ENCODE peak calls at places on chromosomes 13 and 19, in nine cellular contexts. T is Panc1, I is neural progenitor cell, N is AG04450, A is body of pancreas, D is coronary artery, M is IMR-90, H is A549, Z is endodermal cell. Q is an unnamed sample.

GRCh38 chr19:41753936-41754529 is 1.3 kb upstream of the CEACAM6 start:
- DNase-seq in T (no peak), I (peak), N (no peak), A (peak), D (no peak), M (peak), H (peak), Z (peak), Q (no peak)

GRCh38 chr13:90510319-90510718 is 837.2 kb upstream of the MIR17HG start:
- DNase-seq in T (no peak), I (no peak), N (no peak), A (no peak), D (no peak), M (no peak), H (no peak), Z (no peak), Q (peak)

GRCh38 chr13:66574606-66575005 is 655.5 kb downstream of the PCDH9 start:
- DNase-seq in T (no peak), I (no peak), N (no peak), A (no peak), D (no peak), M (peak), H (no peak), Z (no peak), Q (peak)

GRCh38 chr19:47613165-47614146 is 4.5 kb downstream of the BICRA start:
- DNase-seq in T (no peak), I (peak), N (peak), A (no peak), D (no peak), M (peak), H (no peak), Z (peak), Q (peak)

GRCh38 chr13:82976499-82976898 is 905.8 kb downstream of the SLITRK1 start:
- DNase-seq in T (no peak), I (no peak), N (no peak), A (no peak), D (no peak), M (peak), H (no peak), Z (no peak), Q (no peak)

GRCh38 chr19:18339703-18340102 is 695 bp upstream of the PGPEP1 start:
- DNase-seq in T (no peak), I (peak), N (no peak), A (no peak), D (no peak), M (peak), H (peak), Z (peak), Q (no peak)

GRCh38 chr13:102897371-102898138 is 51.7 kb downstream of the ERCC5 start:
- DNase-seq in T (no peak), I (no peak), N (no peak), A (no peak), D (no peak), M (no peak), H (no peak), Z (no peak), Q (no peak)

GRCh38 chr19:11130824-11131455 is 24.6 kb downstream of the SPC24 start:
- DNase-seq in T (no peak), I (peak), N (peak), A (peak), D (peak), M (peak), H (peak), Z (peak), Q (peak)

GRCh38 chr13:27128825-27129627 is 42.6 kb downstream of the USP12 start:
- DNase-seq in T (no peak), I (no peak), N (no peak), A (no peak), D (no peak), M (no peak), H (no peak), Z (no peak), Q (no peak)

GRCh38 chr19:46404884-46405658 is 8.3 kb downstream of the CCDC8 start:
- DNase-seq in T (no peak), I (peak), N (no peak), A (peak), D (no peak), M (no peak), H (peak), Z (peak), Q (no peak)

GRCh38 chr19:44717603-44718002 is 18.7 kb downstream of the CEACAM16 start:
- DNase-seq in T (no peak), I (no peak), N (no peak), A (no peak), D (no peak), M (no peak), H (no peak), Z (no peak), Q (no peak)

GRCh38 chr13:31267126-31267784 is 67.5 kb downstream of the B3GLCT start:
- DNase-seq in T (no peak), I (no peak), N (no peak), A (no peak), D (no peak), M (no peak), H (no peak), Z (no peak), Q (peak)

GRCh38 chr13:66264976-66265375 is 965.2 kb downstream of the PCDH9 start:
- DNase-seq in T (no peak), I (peak), N (no peak), A (no peak), D (no peak), M (peak), H (no peak), Z (no peak), Q (peak)

GRCh38 chr13:49185264-49185663 is 34.9 kb upstream of the MLNR start:
- DNase-seq in T (no peak), I (no peak), N (no peak), A (no peak), D (no peak), M (peak), H (no peak), Z (no peak), Q (no peak)

GRCh38 chr19:478236-478888 is 17.5 kb upstream of the SHC2 start:
- DNase-seq in T (no peak), I (no peak), N (no peak), A (no peak), D (no peak), M (no peak), H (no peak), Z (no peak), Q (no peak)

GRCh38 chr13:108897955-108898354 is 268.5 kb downstream of the MYO16 start:
- DNase-seq in T (no peak), I (no peak), N (no peak), A (no peak), D (no peak), M (peak), H (no peak), Z (no peak), Q (no peak)

GRCh38 chr13:20492641-20493040 is 33.0 kb downstream of the CRYL1 start:
- DNase-seq in T (no peak), I (peak), N (no peak), A (no peak), D (no peak), M (peak), H (peak), Z (peak), Q (peak)

GRCh38 chr13:73064991-73065390 is 6.2 kb downstream of the KLF5 start:
- DNase-seq in T (no peak), I (no peak), N (no peak), A (no peak), D (no peak), M (no peak), H (no peak), Z (no peak), Q (no peak)

GRCh38 chr13:42883771-42884170 is 102.4 kb downstream of the FAM216B start:
- DNase-seq in T (no peak), I (peak), N (no peak), A (peak), D (no peak), M (peak), H (no peak), Z (peak), Q (peak)

GRCh38 chr13:45367995-45368394 is 27.0 kb upstream of the TPT1 start:
- DNase-seq in T (no peak), I (no peak), N (no peak), A (no peak), D (no peak), M (no peak), H (no peak), Z (no peak), Q (no peak)

GRCh38 chr13:99686944-99687382 is 185.7 kb downstream of the TM9SF2 start:
- DNase-seq in T (no peak), I (peak), N (no peak), A (no peak), D (no peak), M (no peak), H (no peak), Z (peak), Q (no peak)

GRCh38 chr19:4911786-4912672 is 2.7 kb downstream of the UHRF1 start:
- DNase-seq in T (peak), I (peak), N (peak), A (peak), D (peak), M (peak), H (peak), Z (peak), Q (peak)

GRCh38 chr13:83229574-83230300 is 652.5 kb downstream of the SLITRK1 start:
- DNase-seq in T (no peak), I (no peak), N (no peak), A (no peak), D (no peak), M (peak), H (no peak), Z (no peak), Q (peak)

GRCh38 chr19:6861683-6862286 is 25.6 kb upstream of the ADGRE1 start:
- DNase-seq in T (no peak), I (no peak), N (no peak), A (no peak), D (no peak), M (no peak), H (no peak), Z (no peak), Q (no peak)

GRCh38 chr19:29259867-29260281 is 46.9 kb upstream of the UQCRFS1 start:
- DNase-seq in T (no peak), I (no peak), N (no peak), A (no peak), D (peak), M (no peak), H (no peak), Z (no peak), Q (no peak)

GRCh38 chr19:1066748-1067340 is at the start of gene ARHGAP45:
- DNase-seq in T (no peak), I (peak), N (no peak), A (no peak), D (no peak), M (no peak), H (no peak), Z (peak), Q (no peak)

GRCh38 chr19:32336259-32337111 is 8.9 kb upstream of the ZNF507 start:
- DNase-seq in T (no peak), I (no peak), N (no peak), A (no peak), D (no peak), M (peak), H (no peak), Z (no peak), Q (no peak)

GRCh38 chr19:12365094-12365371 is 450 bp downstream of the ZNF442 start:
- DNase-seq in T (no peak), I (no peak), N (no peak), A (peak), D (peak), M (peak), H (no peak), Z (no peak), Q (peak)

GRCh38 chr19:22901431-22902130 is 69.5 kb downstream of the ZNF723 start:
- DNase-seq in T (no peak), I (no peak), N (no peak), A (no peak), D (no peak), M (no peak), H (no peak), Z (no peak), Q (no peak)

GRCh38 chr13:94710881-94711560 is 1.3 kb downstream of the SOX21 start:
- DNase-seq in T (no peak), I (peak), N (no peak), A (no peak), D (no peak), M (no peak), H (peak), Z (peak), Q (no peak)

GRCh38 chr13:43196171-43196611 is 172.8 kb downstream of the DNAJC15 start:
- DNase-seq in T (no peak), I (no peak), N (no peak), A (peak), D (no peak), M (peak), H (no peak), Z (no peak), Q (no peak)

GRCh38 chr19:4844348-4845179 is 13.1 kb upstream of the TICAM1 start:
- DNase-seq in T (no peak), I (no peak), N (no peak), A (peak), D (no peak), M (peak), H (no peak), Z (no peak), Q (no peak)

GRCh38 chr13:56317839-56318238 is 822.9 kb upstream of the PRR20A start:
- DNase-seq in T (no peak), I (no peak), N (no peak), A (no peak), D (no peak), M (no peak), H (no peak), Z (peak), Q (no peak)

GRCh38 chr13:61413572-61413971 is 2.1 kb downstream of the PCDH20 start:
- DNase-seq in T (no peak), I (peak), N (no peak), A (no peak), D (no peak), M (no peak), H (no peak), Z (peak), Q (no peak)

GRCh38 chr13:35771898-35772297 is 295.4 kb upstream of the MAB21L1 start:
- DNase-seq in T (no peak), I (peak), N (peak), A (no peak), D (no peak), M (peak), H (no peak), Z (no peak), Q (peak)

GRCh38 chr13:96672016-96672415 is 322.3 kb downstream of the OXGR1 start:
- DNase-seq in T (no peak), I (no peak), N (no peak), A (no peak), D (no peak), M (no peak), H (no peak), Z (no peak), Q (no peak)
- H3K27ac ChIP-seq in T (no peak), I (no peak), N (no peak), A (no peak), D (no peak), M (no peak), H (no peak), Z (no peak), Q (no peak)

GRCh38 chr19:8261347-8261746 is 46.8 kb downstream of the CD320 start:
- DNase-seq in T (no peak), I (no peak), N (no peak), A (peak), D (no peak), M (no peak), H (no peak), Z (no peak), Q (no peak)

GRCh38 chr19:8259922-8260247 is 48.3 kb downstream of the CD320 start:
- DNase-seq in T (no peak), I (no peak), N (no peak), A (peak), D (no peak), M (no peak), H (no peak), Z (no peak), Q (no peak)

GRCh38 chr19:8259142-8259921 is 48.8 kb downstream of the CD320 start:
- DNase-seq in T (no peak), I (no peak), N (no peak), A (peak), D (no peak), M (no peak), H (no peak), Z (no peak), Q (no peak)

GRCh38 chr19:8262431-8262830 is 45.7 kb downstream of the CD320 start:
- DNase-seq in T (no peak), I (no peak), N (no peak), A (no peak), D (no peak), M (no peak), H (no peak), Z (no peak), Q (no peak)

GRCh38 chr19:8261881-8262280 is 46.3 kb downstream of the CD320 start:
- DNase-seq in T (no peak), I (no peak), N (no peak), A (no peak), D (no peak), M (no peak), H (no peak), Z (no peak), Q (no peak)
- TF ChIP-seq CTCF in T (no peak), I (no peak), N (no peak), A (no peak), D (no peak), M (no peak), H (no peak), Z (no peak), Q (no peak)

GRCh38 chr19:55673889-55674288 is 1.1 kb upstream of the EPN1 start:
- DNase-seq in T (no peak), I (no peak), N (no peak), A (no peak), D (no peak), M (no peak), H (no peak), Z (no peak), Q (no peak)
- H3K27ac ChIP-seq in T (peak), I (peak), N (no peak), A (no peak), D (peak), M (no peak), H (no peak), Z (no peak), Q (no peak)

GRCh38 chr13:51158365-51158764 is 47.3 kb upstream of the C13orf42 start:
- DNase-seq in T (no peak), I (no peak), N (no peak), A (no peak), D (no peak), M (no peak), H (no peak), Z (peak), Q (no peak)
- TF ChIP-seq CTCF in T (no peak), I (no peak), N (no peak), A (no peak), D (no peak), M (no peak), H (no peak), Z (peak), Q (no peak)

GRCh38 chr13:110559986-110560385 is 1.5 kb downstream of the RAB20 start:
- DNase-seq in T (no peak), I (no peak), N (no peak), A (no peak), D (no peak), M (no peak), H (no peak), Z (no peak), Q (no peak)
- H3K27ac ChIP-seq in T (peak), I (no peak), N (no peak), A (peak), D (peak), M (peak), H (no peak), Z (no peak), Q (no peak)

GRCh38 chr19:24159707-24160106 is 72.7 kb downstream of the ZNF254 start:
- DNase-seq in T (no peak), I (no peak), N (no peak), A (no peak), D (no peak), M (peak), H (no peak), Z (peak), Q (peak)
- TF ChIP-seq CTCF in T (peak), I (peak), N (peak), A (no peak), D (no peak), M (peak), H (no peak), Z (peak), Q (peak)